ENCODE peak calls at places on chromosomes 5 and 9, in six cellular contexts. E is keratinocyte, R is H9, J is GM12878, Q is kidney, H is SK-N-SH. Z is an unnamed sample.

GRCh38 chr5:144634138-144634537 is 463.5 kb downstream of the KCTD16 start:
- DNase-seq in E (no peak), R (no peak), J (no peak), Q (no peak), H (no peak), Z (no peak)

GRCh38 chr9:96067004-96067403 is 191.5 kb downstream of the ERCC6L2 start:
- DNase-seq in E (no peak), R (no peak), J (no peak), Q (peak; percentile 87), H (no peak), Z (no peak)

GRCh38 chr5:172164773-172165212 is 23.2 kb downstream of the STK10 start:
- DNase-seq in E (no peak), R (no peak), J (no peak), Q (no peak), H (no peak), Z (no peak)

GRCh38 chr5:110544603-110545002 is 181.9 kb downstream of the TMEM232 start:
- DNase-seq in E (no peak), R (no peak), J (no peak), Q (no peak), H (no peak), Z (no peak)

GRCh38 chr9:138033950-138034349 is 156.4 kb downstream of the CACNA1B start:
- DNase-seq in E (no peak), R (no peak), J (no peak), Q (no peak), H (no peak), Z (no peak)

GRCh38 chr5:136062563-136063274 is 33.9 kb downstream of the TGFBI start:
- DNase-seq in E (peak; percentile 38), R (peak; percentile 43), J (no peak), Q (no peak), H (no peak), Z (no peak)

GRCh38 chr5:103889500-103890209 is 327.1 kb upstream of the NUDT12 start:
- DNase-seq in E (no peak), R (no peak), J (peak; percentile 9), Q (no peak), H (no peak), Z (no peak)

GRCh38 chr5:173187054-173187743 is 42.9 kb downstream of the BNIP1 start:
- DNase-seq in E (no peak), R (peak; percentile 64), J (no peak), Q (no peak), H (no peak), Z (no peak)

GRCh38 chr5:54646285-54647101 is 128.9 kb downstream of the SNX18 start:
- DNase-seq in E (no peak), R (peak; percentile 42), J (peak; percentile 48), Q (peak; percentile 93), H (no peak), Z (peak; percentile 94)

GRCh38 chr5:38830521-38831051 is 15.2 kb upstream of the OSMR start:
- DNase-seq in E (no peak), R (no peak), J (no peak), Q (no peak), H (no peak), Z (no peak)

GRCh38 chr9:108543251-108543768 is 312.5 kb downstream of the ACTL7B start:
- DNase-seq in E (peak; percentile 97), R (peak; percentile 49), J (no peak), Q (no peak), H (no peak), Z (no peak)

GRCh38 chr9:98504883-98505282 is 203.9 kb downstream of the GABBR2 start:
- DNase-seq in E (no peak), R (no peak), J (no peak), Q (no peak), H (no peak), Z (no peak)

GRCh38 chr5:35478856-35479682 is 138.6 kb upstream of the SPEF2 start:
- DNase-seq in E (no peak), R (no peak), J (no peak), Q (no peak), H (no peak), Z (no peak)

GRCh38 chr5:132510076-132510475 is 19.5 kb upstream of the IRF1 start:
- DNase-seq in E (no peak), R (no peak), J (no peak), Q (no peak), H (no peak), Z (no peak)

GRCh38 chr5:66143473-66144073 is 527 bp upstream of the SREK1 start:
- DNase-seq in E (no peak), R (no peak), J (no peak), Q (no peak), H (no peak), Z (no peak)

GRCh38 chr5:65262094-65262493 is 219.6 kb downstream of the ADAMTS6 start:
- DNase-seq in E (no peak), R (no peak), J (no peak), Q (no peak), H (peak; percentile 4), Z (no peak)

GRCh38 chr5:142717582-142718215 is 31.8 kb upstream of the FGF1 start:
- DNase-seq in E (no peak), R (peak; percentile 57), J (no peak), Q (no peak), H (peak; percentile 64), Z (no peak)

GRCh38 chr5:20276061-20276958 is 288.3 kb upstream of the CDH18 start:
- DNase-seq in E (peak; percentile 9), R (peak; percentile 25), J (no peak), Q (no peak), H (no peak), Z (no peak)

GRCh38 chr9:93431498-93432105 is 19.9 kb upstream of the FAM120A start:
- DNase-seq in E (no peak), R (no peak), J (no peak), Q (no peak), H (no peak), Z (no peak)

GRCh38 chr9:113621309-113621791 is 157.8 kb downstream of the RGS3 start:
- DNase-seq in E (no peak), R (no peak), J (no peak), Q (peak; percentile 95), H (no peak), Z (peak; percentile 73)

GRCh38 chr5:129118405-129118804 is 23.9 kb downstream of the ISOC1 start:
- DNase-seq in E (no peak), R (no peak), J (no peak), Q (no peak), H (no peak), Z (no peak)

GRCh38 chr5:59661939-59662615 is 231.4 kb downstream of the PDE4D start:
- DNase-seq in E (no peak), R (no peak), J (no peak), Q (no peak), H (peak; percentile 40), Z (no peak)

GRCh38 chr9:12838546-12838945 is 63.7 kb downstream of the LURAP1L start:
- DNase-seq in E (no peak), R (no peak), J (no peak), Q (no peak), H (no peak), Z (no peak)

GRCh38 chr9:88523056-88523455 is 11.9 kb upstream of the NXNL2 start:
- DNase-seq in E (no peak), R (no peak), J (no peak), Q (peak; percentile 24), H (no peak), Z (peak; percentile 45)

GRCh38 chr5:123487298-123487697 is 24.7 kb upstream of the CSNK1G3 start:
- DNase-seq in E (no peak), R (no peak), J (no peak), Q (no peak), H (no peak), Z (no peak)

GRCh38 chr5:88803309-88803708 is 79.7 kb downstream of the MEF2C start:
- DNase-seq in E (no peak), R (no peak), J (no peak), Q (no peak), H (no peak), Z (no peak)

GRCh38 chr5:57102905-57103255 is 71.0 kb upstream of the GPBP1 start:
- DNase-seq in E (no peak), R (no peak), J (no peak), Q (no peak), H (no peak), Z (no peak)

GRCh38 chr9:106602354-106602753 is 260.6 kb upstream of the ZNF462 start:
- DNase-seq in E (no peak), R (no peak), J (no peak), Q (no peak), H (no peak), Z (no peak)

GRCh38 chr5:98723061-98723460 is 50.4 kb upstream of the RGMB start:
- DNase-seq in E (no peak), R (no peak), J (no peak), Q (no peak), H (no peak), Z (no peak)

DNA sequence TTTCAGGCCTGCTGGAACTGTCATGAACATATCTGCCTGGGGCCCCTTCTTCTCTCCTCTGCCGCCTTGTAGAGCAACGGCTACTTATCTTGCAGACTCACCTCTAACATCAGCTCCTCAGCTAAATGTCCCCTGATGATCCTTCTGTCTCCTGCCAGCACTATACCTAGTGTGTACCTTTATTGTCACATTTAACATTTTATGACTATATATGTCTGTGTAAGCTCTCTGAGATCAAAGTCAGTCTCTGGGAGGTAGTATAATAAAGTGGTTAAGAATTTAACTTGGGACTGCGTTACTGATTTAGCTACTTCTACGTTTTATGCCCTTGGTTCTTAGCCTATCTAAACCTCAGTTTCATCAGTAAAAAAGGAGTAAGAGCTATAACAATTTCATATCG is 2.2 kb downstream of the TMED7 start:
- DNase-seq in E (no peak), R (no peak), J (no peak), Q (no peak), H (no peak), Z (no peak)
- H3K27ac ChIP-seq in E (no peak overlapping the region), R (no peak overlapping the region), J (peak overlapping the region; percentile 9), Q (no peak overlapping the region), H (no peak overlapping the region), Z (no peak overlapping the region)

GRCh38 chr5:171102877-171103610 is 206.0 kb upstream of the TLX3 start:
- DNase-seq in E (no peak), R (peak; percentile 40), J (no peak), Q (peak; percentile 28), H (no peak), Z (peak; percentile 50)
- TF ChIP-seq CTCF in E (no peak), R (no peak), J (no peak), Q (no peak), H (no peak), Z (no peak)

DNA sequence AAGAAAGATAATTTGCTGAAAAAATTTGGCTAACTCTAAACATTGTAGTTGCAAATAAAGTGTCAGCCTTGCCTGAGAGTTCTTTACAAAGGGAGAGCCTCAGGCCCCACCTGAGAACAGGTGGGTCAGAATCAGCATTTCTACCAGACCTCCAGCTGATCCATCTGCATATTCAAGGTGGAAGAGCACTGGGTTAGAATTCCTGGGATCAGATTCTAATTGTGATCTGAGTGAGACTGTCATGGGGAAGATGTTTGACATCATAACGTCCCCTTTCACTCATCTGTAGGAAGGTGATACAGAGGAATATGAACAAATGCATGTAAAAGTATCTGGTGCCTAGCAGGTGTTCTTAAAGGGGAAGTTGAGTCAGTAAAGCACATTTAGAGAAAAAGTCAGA is 54.6 kb downstream of the FBXL7 start:
- DNase-seq in E (no peak), R (peak; percentile 53), J (no peak), Q (no peak), H (no peak), Z (no peak)
- H3K27ac ChIP-seq in E (no peak overlapping the region), R (peak overlapping the region; percentile 83), J (no peak overlapping the region), Q (no peak overlapping the region), H (no peak overlapping the region), Z (no peak overlapping the region)

DNA sequence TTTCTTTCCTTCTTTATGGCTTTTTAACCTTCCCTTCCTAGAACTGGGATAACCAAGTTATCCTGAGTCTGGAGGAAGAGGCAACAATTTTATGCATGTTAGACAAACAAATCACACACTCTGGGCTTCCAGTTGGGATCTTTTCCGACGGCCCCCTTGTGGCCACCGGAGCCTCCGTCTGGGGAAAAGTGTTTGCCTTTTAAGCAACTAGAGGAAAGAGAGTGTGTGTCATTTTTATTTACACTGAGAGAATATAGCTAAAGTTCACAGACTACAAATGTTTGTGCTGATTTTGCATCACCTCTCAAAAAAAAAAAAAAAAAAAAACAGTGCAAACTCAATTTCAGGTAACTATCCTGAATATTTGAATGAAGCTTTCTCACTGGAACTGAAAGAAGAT is 126.2 kb downstream of the SEMA6A start:
- DNase-seq in E (no peak), R (no peak), J (no peak), Q (no peak), H (peak; percentile 19), Z (no peak)
- TF ChIP-seq CTCF in E (no peak), R (peak; percentile 49), J (no peak), Q (no peak), H (no peak), Z (no peak)